ENCODE peak calls at places on chromosomes 6 and 20, in four cellular contexts. Y, N, D and A are unnamed samples.

GRCh38 chr6:47278545-47278944 is 31.2 kb downstream of the TNFRSF21 start:
- DNase-seq in Y (peak), N (no peak), D (no peak), A (no peak)

GRCh38 chr20:50776122-50776795 is 18.6 kb upstream of the BCAS4 start:
- DNase-seq in Y (no peak), N (no peak), D (no peak), A (no peak)

GRCh38 chr6:163877877-163878639 is 463.5 kb downstream of the QKI start:
- DNase-seq in Y (no peak), N (no peak), D (peak), A (no peak)

GRCh38 chr20:11454966-11455799 is 462.5 kb upstream of the BTBD3 start:
- DNase-seq in Y (peak), N (peak), D (no peak), A (no peak)

GRCh38 chr20:54061106-54061881 is 9.1 kb downstream of the BCAS1 start:
- DNase-seq in Y (no peak), N (peak), D (no peak), A (peak)

GRCh38 chr6:133964052-133964451 is 11.0 kb downstream of the TBPL1 start:
- DNase-seq in Y (no peak), N (peak), D (no peak), A (peak)

GRCh38 chr20:62553838-62554161 is 78.0 kb upstream of the GATA5 start:
- DNase-seq in Y (no peak), N (no peak), D (no peak), A (no peak)

GRCh38 chr6:51161752-51162151 is 343.1 kb downstream of the TFAP2B start:
- DNase-seq in Y (no peak), N (no peak), D (no peak), A (no peak)

GRCh38 chr6:158194487-158195280 is 26.5 kb downstream of the GTF2H5 start:
- DNase-seq in Y (no peak), N (no peak), D (no peak), A (no peak)

GRCh38 chr6:167292301-167293087 is 1.4 kb downstream of the UNC93A start:
- DNase-seq in Y (no peak), N (no peak), D (no peak), A (no peak)